ENCODE peak calls at places on chromosomes 4 and X, in eight cellular contexts. H, O, K, R, Z, L, M and Q are unnamed samples.

GRCh38 chr4:56050584-56050983 is 101.8 kb downstream of the CEP135 start:
- DNase-seq in Z (no peak), M (no peak), H (no peak), O (no peak), K (no peak), R (no peak), L (no peak), Q (no peak)

GRCh38 chr4:159319027-159319426 is 216.1 kb downstream of the RAPGEF2 start:
- DNase-seq in Z (no peak), H (no peak), R (no peak), O (no peak), L (no peak), K (no peak), M (no peak), Q (no peak)

GRCh38 chrX:24561121-24561520 is 86.0 kb downstream of the PCYT1B start:
- DNase-seq in H (no peak), Z (no peak), O (no peak), L (peak; percentile 19), R (no peak), K (peak; percentile 52), M (no peak), Q (no peak)

GRCh38 chrX:17025903-17026302 is 79.4 kb downstream of the REPS2 start:
- DNase-seq in R (no peak), Z (no peak), L (no peak), H (no peak), O (no peak), K (no peak), M (no peak), Q (no peak)

GRCh38 chr4:8439168-8439567 is 1.4 kb downstream of the ACOX3 start:
- DNase-seq in M (no peak), O (no peak), K (peak; percentile 47), L (no peak), H (no peak), Z (no peak), R (peak; percentile 33), Q (no peak)

GRCh38 chr4:17286737-17287460 is 225.0 kb downstream of the QDPR start:
- DNase-seq in M (no peak), Z (no peak), L (no peak), H (no peak), O (no peak), K (no peak), R (no peak), Q (no peak)

GRCh38 chr4:6009452-6009851 is 8.8 kb downstream of the C4orf50 start:
- DNase-seq in M (no peak), O (no peak), H (no peak), Z (no peak), L (no peak), R (no peak), K (no peak), Q (no peak)

GRCh38 chr4:116539744-116540143 is 545.6 kb downstream of the TRAM1L1 start:
- DNase-seq in R (no peak), H (no peak), O (no peak), K (no peak), M (no peak), Z (no peak), L (no peak), Q (no peak)

GRCh38 chr4:85084371-85085170 is 118.1 kb upstream of the WDFY3 start:
- DNase-seq in K (peak; percentile 75), O (peak; percentile 49), L (peak; percentile 87), H (peak; percentile 42), Z (peak; percentile 56), M (peak; percentile 44), R (no peak), Q (no peak)

GRCh38 chr4:38161208-38162113 is 201.3 kb downstream of the PTTG2 start:
- DNase-seq in Z (peak; percentile 27), K (no peak), O (no peak), H (no peak), L (no peak), R (no peak), M (no peak), Q (no peak)

GRCh38 chrX:24874604-24875247 is 141.0 kb downstream of the ARX start:
- DNase-seq in M (no peak), L (no peak), R (no peak), K (no peak), Z (no peak), H (no peak), O (no peak), Q (no peak)

GRCh38 chr4:99024481-99025275 is 29.2 kb downstream of the METAP1 start:
- DNase-seq in Z (peak; percentile 16), O (peak; percentile 82), L (no peak), R (no peak), H (no peak), K (no peak), M (peak; percentile 67), Q (no peak)

GRCh38 chr4:26751838-26752237 is 108.8 kb upstream of the STIM2 start:
- DNase-seq in R (no peak), Z (no peak), L (no peak), H (no peak), M (no peak), O (no peak), K (no peak), Q (no peak)

GRCh38 chr4:83855044-83855443 is 319.1 kb downstream of the GPAT3 start:
- DNase-seq in R (peak; percentile 18), Z (peak; percentile 67), K (peak; percentile 93), M (no peak), H (no peak), L (peak; percentile 89), O (no peak), Q (peak; percentile 83)

GRCh38 chrX:9555354-9555753 is 90.5 kb downstream of the TBL1X start:
- DNase-seq in K (peak; percentile 55), Z (no peak), O (no peak), M (no peak), R (no peak), H (no peak), L (peak; percentile 8), Q (no peak)

GRCh38 chr4:183324619-183325018 is 2.4 kb upstream of the CLDN24 start:
- DNase-seq in K (no peak), R (no peak), M (no peak), H (no peak), L (no peak), O (no peak), Z (no peak), Q (no peak)

GRCh38 chr4:89119836-89120235 is 8.5 kb downstream of the TIGD2 start:
- DNase-seq in M (no peak), H (no peak), O (no peak), Z (no peak), R (no peak), L (no peak), K (peak; percentile 33), Q (no peak)

GRCh38 chrX:108169768-108170167 is 78.2 kb downstream of the ATG4A start:
- DNase-seq in O (no peak), K (no peak), H (no peak), R (no peak), Z (no peak), M (no peak), L (no peak), Q (no peak)

GRCh38 chrX:53093177-53093655 is 726 bp upstream of the KANTR start:
- DNase-seq in Z (peak; percentile 59), H (peak; percentile 88), M (peak; percentile 87), R (peak; percentile 72), O (peak; percentile 79), K (peak; percentile 85), L (peak; percentile 86), Q (no peak)

GRCh38 chr4:91116861-91117260 is 989.7 kb downstream of the CCSER1 start:
- DNase-seq in L (peak; percentile 30), K (peak; percentile 48), H (no peak), O (no peak), Z (peak; percentile 32), R (no peak), M (no peak), Q (no peak)

GRCh38 chr4:123505457-123506310 is 109.1 kb downstream of the SPRY1 start:
- DNase-seq in H (peak; percentile 42), R (no peak), L (peak; percentile 83), Z (no peak), M (peak; percentile 37), K (peak; percentile 41), O (peak; percentile 94), Q (no peak)

GRCh38 chr4:11281720-11282119 is 147.0 kb downstream of the HS3ST1 start:
- DNase-seq in H (no peak), M (no peak), K (peak; percentile 38), O (no peak), L (peak; percentile 48), R (no peak), Z (peak; percentile 24), Q (no peak)

GRCh38 chr4:41264212-41264611 is 7.5 kb downstream of the UCHL1 start:
- DNase-seq in M (no peak), H (no peak), O (peak; percentile 61), K (no peak), R (no peak), Z (no peak), L (no peak), Q (no peak)
- H3K36me3 ChIP-seq in M (no peaks in the 10 kb centered on the region), H (no peaks in the 10 kb centered on the region), O (peaks cover 95% of the 10 kb centered on the region), K (no peaks in the 10 kb centered on the region), R (no peaks in the 10 kb centered on the region), Z (no peaks in the 10 kb centered on the region), L (no peaks in the 10 kb centered on the region), Q (peaks cover 26% of the 10 kb centered on the region)

GRCh38 chrX:131729295-131729694 is 185.4 kb downstream of the OR13H1 start:
- DNase-seq in O (peak; percentile 92), K (no peak), Z (peak; percentile 76), R (peak; percentile 90), H (peak; percentile 93), L (no peak), M (peak; percentile 89), Q (no peak)
- TF ChIP-seq CTCF in O (peak; percentile 52), K (no peak), Z (peak; percentile 49), R (no peak), H (no peak), L (no peak), M (no peak), Q (no peak)

GRCh38 chr4:871484-871883 is 45.6 kb upstream of the CPLX1 start:
- DNase-seq in H (no peak), M (no peak), L (no peak), Z (no peak), O (no peak), K (no peak), R (no peak), Q (no peak)
- H3K36me3 ChIP-seq in H (no peaks in the 10 kb centered on the region), M (peaks cover 8% of the 10 kb centered on the region), L (peaks cover 6% of the 10 kb centered on the region), Z (peaks cover 8% of the 10 kb centered on the region), O (peaks cover 56% of the 10 kb centered on the region), K (no peaks in the 10 kb centered on the region), R (no peaks in the 10 kb centered on the region), Q (peaks cover 20% of the 10 kb centered on the region)

GRCh38 chrX:15474058-15474457 is 19.1 kb downstream of the PIR start:
- DNase-seq in Z (peak; percentile 55), M (no peak), R (no peak), K (no peak), L (no peak), O (no peak), H (no peak), Q (no peak)
- TF ChIP-seq CTCF in Z (no peak), M (no peak), R (no peak), K (no peak), L (no peak), O (no peak), H (no peak), Q (no peak)